ENCODE peak calls at places on chromosomes 16 and 17, in six cellular contexts. H is NB4, C is GM12878, Z is A549, R is HepG2, U is K562. N is an unnamed sample.

GRCh38 chr16:75644240-75645012 is 3.0 kb downstream of the KARS1 start:
- DNase-seq in H (no peak), C (no peak), Z (no peak), R (no peak), U (no peak), N (no peak)

GRCh38 chr17:43673516-43674323 is 12.0 kb upstream of the MEOX1 start:
- DNase-seq in H (peak), C (no peak), Z (peak), R (peak), U (peak), N (peak)

GRCh38 chr17:9256944-9257629 is 235.8 kb downstream of the NTN1 start:
- DNase-seq in H (no peak), C (no peak), Z (no peak), R (no peak), U (no peak), N (peak)

GRCh38 chr17:44355310-44355640 is 8.4 kb downstream of the FAM171A2 start:
- DNase-seq in H (no peak), C (no peak), Z (no peak), R (no peak), U (no peak), N (no peak)

GRCh38 chr17:44581868-44582267 is 24.6 kb downstream of the FZD2 start:
- DNase-seq in H (peak), C (no peak), Z (peak), R (no peak), U (no peak), N (peak)

GRCh38 chr17:11795906-11796305 is 197.6 kb downstream of the DNAH9 start:
- DNase-seq in H (no peak), C (no peak), Z (no peak), R (no peak), U (no peak), N (no peak)

GRCh38 chr17:62321451-62321850 is 58.9 kb upstream of the EFCAB3 start:
- DNase-seq in H (no peak), C (no peak), Z (no peak), R (no peak), U (no peak), N (no peak)

GRCh38 chr17:15233022-15233805 is 31.9 kb downstream of the PMP22 start:
- DNase-seq in H (peak), C (no peak), Z (peak), R (peak), U (peak), N (peak)

GRCh38 chr17:33749171-33749570 is 456.1 kb upstream of the ASIC2 start:
- DNase-seq in H (no peak), C (no peak), Z (no peak), R (no peak), U (no peak), N (no peak)

GRCh38 chr16:87143661-87144121 is 173.5 kb downstream of the C16orf95 start:
- DNase-seq in H (no peak), C (no peak), Z (no peak), R (no peak), U (no peak), N (no peak)

GRCh38 chr17:71802663-71803062 is 318.2 kb upstream of the SOX9 start:
- DNase-seq in H (no peak), C (no peak), Z (no peak), R (no peak), U (no peak), N (no peak)

GRCh38 chr16:24463196-24463945 is 76.0 kb upstream of the RBBP6 start:
- DNase-seq in H (no peak), C (no peak), Z (no peak), R (no peak), U (peak), N (peak)

GRCh38 chr16:74842413-74842812 is 67.8 kb upstream of the FA2H start:
- DNase-seq in H (no peak), C (no peak), Z (no peak), R (no peak), U (no peak), N (no peak)

GRCh38 chr16:46991729-46992704 is 18.5 kb upstream of the DNAJA2 start:
- DNase-seq in H (no peak), C (no peak), Z (no peak), R (peak), U (no peak), N (no peak)

GRCh38 chr17:15290605-15291004 is 25.5 kb upstream of the PMP22 start:
- DNase-seq in H (no peak), C (no peak), Z (no peak), R (no peak), U (no peak), N (no peak)

GRCh38 chr17:58997756-58998553 is 108.7 kb downstream of the TRIM37 start:
- DNase-seq in H (no peak), C (no peak), Z (no peak), R (no peak), U (no peak), N (no peak)

GRCh38 chr17:17252149-17252810 is 15.3 kb upstream of the FLCN start:
- DNase-seq in H (no peak), C (no peak), Z (no peak), R (no peak), U (no peak), N (no peak)

GRCh38 chr16:53782148-53782547 is 78.2 kb downstream of the FTO start:
- DNase-seq in H (no peak), C (no peak), Z (no peak), R (no peak), U (no peak), N (no peak)

GRCh38 chr16:4261557-4262172 is 11.2 kb downstream of the TFAP4 start:
- DNase-seq in H (peak), C (no peak), Z (peak), R (peak), U (peak), N (peak)

GRCh38 chr17:43905985-43906852 is 1.1 kb downstream of the MPP2 start:
- DNase-seq in H (peak), C (no peak), Z (peak), R (peak), U (peak), N (no peak)

GRCh38 chr16:66874079-66874775 is 6.1 kb upstream of the PDP2 start:
- DNase-seq in H (peak), C (no peak), Z (no peak), R (no peak), U (no peak), N (no peak)

GRCh38 chr16:66881560-66881959 is 1.2 kb downstream of the PDP2 start:
- DNase-seq in H (no peak), C (no peak), Z (no peak), R (no peak), U (no peak), N (no peak)

GRCh38 chr16:66880288-66881013 is at the start of gene PDP2:
- DNase-seq in H (peak), C (peak), Z (peak), R (peak), U (peak), N (peak)

GRCh38 chr16:66881014-66881417 is 701 bp downstream of the PDP2 start:
- DNase-seq in H (peak), C (no peak), Z (no peak), R (no peak), U (no peak), N (peak)

GRCh38 chr16:66878067-66878466 is 2.2 kb upstream of the PDP2 start:
- DNase-seq in H (peak), C (no peak), Z (no peak), R (no peak), U (no peak), N (no peak)
- TF ChIP-seq MYC in H (no peak), C (no peak), Z (no peak), R (no peak), U (no peak), N (no peak)

GRCh38 chr16:56424404-56424765 is 960 bp downstream of the AMFR start:
- DNase-seq in H (peak), C (no peak), Z (no peak), R (no peak), U (no peak), N (peak)
- TF ChIP-seq MYC in H (no peak), C (no peak), Z (no peak), R (no peak), U (no peak), N (no peak)

GRCh38 chr17:83135692-83136091 is 56.3 kb downstream of the METRNL start:
- DNase-seq in H (no peak), C (no peak), Z (no peak), R (no peak), U (no peak), N (no peak)

GRCh38 chr17:83133302-83134121 is 54.1 kb downstream of the METRNL start:
- DNase-seq in H (no peak), C (no peak), Z (no peak), R (no peak), U (no peak), N (no peak)

GRCh38 chr17:83137523-83137922 is 58.1 kb downstream of the METRNL start:
- DNase-seq in H (no peak), C (no peak), Z (no peak), R (no peak), U (no peak), N (no peak)

GRCh38 chr17:83136156-83136555 is 56.7 kb downstream of the METRNL start:
- DNase-seq in H (no peak), C (no peak), Z (no peak), R (no peak), U (no peak), N (no peak)

GRCh38 chr17:83136931-83137330 is 57.5 kb downstream of the METRNL start:
- DNase-seq in H (no peak), C (no peak), Z (no peak), R (no peak), U (no peak), N (no peak)
- TF ChIP-seq MYC in H (no peak), C (no peak), Z (no peak), R (no peak), U (no peak), N (no peak)

DNA sequence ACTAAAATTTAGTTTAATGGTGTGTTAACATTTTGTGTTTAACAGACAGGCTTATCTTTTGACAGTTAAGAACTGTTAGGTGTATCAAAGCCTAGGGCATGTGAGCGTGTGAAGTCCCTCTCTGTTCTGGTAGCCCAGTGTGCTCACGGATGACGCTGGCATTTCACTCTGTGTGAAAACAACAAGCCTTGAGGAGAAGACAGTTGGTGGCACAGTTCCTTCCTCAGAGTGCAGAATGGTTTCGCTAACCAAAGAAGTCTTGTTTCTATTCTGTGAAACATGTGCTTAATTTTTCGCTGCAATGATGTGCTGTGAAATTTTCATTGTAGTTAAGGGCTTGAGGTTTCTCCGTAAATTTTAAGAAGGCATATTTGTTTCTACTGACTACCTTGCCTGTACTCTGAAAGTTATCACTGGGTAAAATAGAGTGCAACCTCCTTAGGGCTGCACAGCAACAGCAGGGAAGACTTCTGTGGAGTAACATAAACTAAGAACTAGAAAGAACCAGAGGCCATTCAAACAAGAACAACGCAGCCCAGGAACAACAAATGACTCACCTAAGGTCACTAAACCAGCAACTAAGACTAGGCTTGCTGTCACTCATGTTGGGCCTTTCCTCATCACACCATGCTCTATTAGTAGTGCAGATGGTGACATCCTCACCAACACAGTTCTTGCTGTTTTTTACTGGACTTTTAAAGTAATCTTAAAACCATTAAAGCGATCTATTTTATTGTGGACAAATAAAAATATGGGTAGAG is 33.4 kb downstream of the BRD7 start:
- DNase-seq in H (no peak), C (no peak), Z (no peak), R (no peak), U (peak), N (no peak)
- TF ChIP-seq MYC in H (no peak), C (no peak), Z (no peak), R (no peak), U (no peak), N (no peak)